ENCODE peak calls at places on chromosomes 16 and 17, in eight cellular contexts. Y is adrenal gland; L is MCF 10A; Z is activated CD8-positive, alpha-beta T cell treated with anti-CD3 and anti-CD28 coated beads for 36 hours; R is natural killer cell; J is fibroblast of lung; U is upper lobe of right lung; C is GM13976. H is an unnamed sample.

GRCh38 chr17:50214986-50215730 is 13.7 kb upstream of the COL1A1 start:
- DNase-seq in Y (no peak), L (no peak), Z (no peak), R (no peak), J (no peak), U (no peak), C (no peak), H (no peak)

GRCh38 chr17:45345554-45346254 is 28.9 kb upstream of the MAP3K14 start:
- DNase-seq in Y (peak; percentile 42), L (no peak), Z (no peak), R (no peak), J (peak; percentile 98), U (no peak), C (no peak), H (no peak)

GRCh38 chr16:27169511-27170071 is 33.7 kb upstream of the KDM8 start:
- DNase-seq in Y (no peak), L (peak; percentile 23), Z (peak; percentile 90), R (peak; percentile 40), J (peak; percentile 69), U (no peak), C (no peak), H (no peak)

GRCh38 chr17:32305049-32305448 is 36.9 kb downstream of the C17orf75 start:
- DNase-seq in Y (no peak), L (no peak), Z (no peak), R (no peak), J (no peak), U (no peak), C (no peak), H (no peak)

GRCh38 chr17:28347261-28347891 is 10.0 kb downstream of the POLDIP2 start:
- DNase-seq in Y (peak; percentile 60), L (peak; percentile 91), Z (no peak), R (no peak), J (peak; percentile 85), U (peak; percentile 60), C (no peak), H (peak; percentile 5)

GRCh38 chr17:81711814-81712467 is at the start of gene SLC25A10:
- DNase-seq in Y (peak; percentile 94), L (peak; percentile 85), Z (peak; percentile 88), R (peak; percentile 76), J (peak; percentile 68), U (peak; percentile 93), C (peak; percentile 94), H (peak; percentile 68)

GRCh38 chr17:43986225-43986981 is 18.0 kb upstream of the NAGS start:
- DNase-seq in Y (no peak), L (no peak), Z (no peak), R (no peak), J (no peak), U (no peak), C (no peak), H (no peak)

GRCh38 chr17:82745524-82745923 is 6.3 kb upstream of the TBCD start:
- DNase-seq in Y (no peak), L (no peak), Z (no peak), R (no peak), J (no peak), U (no peak), C (no peak), H (no peak)

GRCh38 chr16:29231231-29231630 is 175.3 kb downstream of the NPIPB11 start:
- DNase-seq in Y (no peak), L (no peak), Z (no peak), R (no peak), J (peak; percentile 18), U (peak; percentile 51), C (no peak), H (no peak)

GRCh38 chr16:66399930-66400329 is 27.2 kb upstream of the BEAN1 start:
- DNase-seq in Y (no peak), L (no peak), Z (no peak), R (no peak), J (no peak), U (no peak), C (no peak), H (no peak)

GRCh38 chr17:9948967-9949366 is 43.9 kb upstream of the RCVRN start:
- DNase-seq in Y (no peak), L (no peak), Z (no peak), R (no peak), J (no peak), U (no peak), C (no peak), H (no peak)

GRCh38 chr16:78210305-78210704 is 110.9 kb downstream of the WWOX start:
- DNase-seq in Y (no peak), L (peak; percentile 66), Z (no peak), R (no peak), J (peak; percentile 46), U (no peak), C (no peak), H (no peak)

GRCh38 chr17:61005358-61005757 is 327.7 kb downstream of the BCAS3 start:
- DNase-seq in Y (no peak), L (no peak), Z (no peak), R (no peak), J (peak; percentile 60), U (no peak), C (no peak), H (no peak)

GRCh38 chr17:40331743-40332641 is 23.0 kb downstream of the RARA start:
- DNase-seq in Y (peak; percentile 94), L (peak; percentile 89), Z (peak; percentile 59), R (no peak), J (peak; percentile 82), U (peak; percentile 92), C (no peak), H (no peak)

GRCh38 chr17:39229274-39229913 is 3.6 kb upstream of the STAC2 start:
- DNase-seq in Y (no peak), L (peak; percentile 77), Z (no peak), R (no peak), J (no peak), U (no peak), C (no peak), H (no peak)

GRCh38 chr16:4859900-4860255 is 12.6 kb downstream of the UBN1 start:
- DNase-seq in Y (peak; percentile 45), L (no peak), Z (no peak), R (no peak), J (no peak), U (no peak), C (no peak), H (no peak)

GRCh38 chr17:142102-142661 is 4.8 kb downstream of the SCGB1C2 start:
- DNase-seq in Y (peak; percentile 25), L (peak; percentile 16), Z (peak; percentile 54), R (no peak), J (no peak), U (peak; percentile 59), C (no peak), H (peak; percentile 22)

GRCh38 chr16:13453325-13453724 is 466.6 kb upstream of the ERCC4 start:
- DNase-seq in Y (no peak), L (peak; percentile 82), Z (no peak), R (no peak), J (no peak), U (no peak), C (no peak), H (no peak)

GRCh38 chr17:27376637-27377547 is 79.4 kb upstream of the KSR1 start:
- DNase-seq in Y (peak; percentile 50), L (peak; percentile 77), Z (no peak), R (no peak), J (peak; percentile 58), U (no peak), C (no peak), H (no peak)

GRCh38 chr17:54902017-54902416 is 1.4 kb downstream of the TOM1L1 start:
- DNase-seq in Y (no peak), L (no peak), Z (no peak), R (no peak), J (no peak), U (no peak), C (no peak), H (no peak)

GRCh38 chr17:54899201-54899600 is 1.5 kb upstream of the TOM1L1 start:
- DNase-seq in Y (no peak), L (no peak), Z (no peak), R (no peak), J (no peak), U (no peak), C (no peak), H (no peak)

GRCh38 chr17:54901230-54901847 is 687 bp downstream of the TOM1L1 start:
- DNase-seq in Y (no peak), L (peak; percentile 96), Z (no peak), R (no peak), J (peak; percentile 68), U (no peak), C (no peak), H (no peak)

GRCh38 chr17:54899721-54900456 is 763 bp upstream of the TOM1L1 start:
- DNase-seq in Y (no peak), L (no peak), Z (no peak), R (no peak), J (no peak), U (no peak), C (no peak), H (no peak)

GRCh38 chr17:54900457-54901229 is at the start of gene TOM1L1:
- DNase-seq in Y (peak; percentile 79), L (peak; percentile 87), Z (peak; percentile 30), R (no peak), J (peak; percentile 53), U (peak; percentile 93), C (peak; percentile 50), H (no peak)
- TF ChIP-seq CTCF in Y (no peak), L (peak; percentile 6), Z (no peak), R (no peak), J (peak; percentile 3), U (no peak), C (no peak), H (no peak)

GRCh38 chr17:33779399-33779697 is 475.7 kb upstream of the CCL2 start:
- DNase-seq in Y (no peak), L (no peak), Z (no peak), R (no peak), J (no peak), U (no peak), C (no peak), H (no peak)
- TF ChIP-seq CTCF in Y (no peak), L (no peak), Z (peak; percentile 28), R (peak; percentile 50), J (no peak), U (no peak), C (no peak), H (peak; percentile 74)

DNA sequence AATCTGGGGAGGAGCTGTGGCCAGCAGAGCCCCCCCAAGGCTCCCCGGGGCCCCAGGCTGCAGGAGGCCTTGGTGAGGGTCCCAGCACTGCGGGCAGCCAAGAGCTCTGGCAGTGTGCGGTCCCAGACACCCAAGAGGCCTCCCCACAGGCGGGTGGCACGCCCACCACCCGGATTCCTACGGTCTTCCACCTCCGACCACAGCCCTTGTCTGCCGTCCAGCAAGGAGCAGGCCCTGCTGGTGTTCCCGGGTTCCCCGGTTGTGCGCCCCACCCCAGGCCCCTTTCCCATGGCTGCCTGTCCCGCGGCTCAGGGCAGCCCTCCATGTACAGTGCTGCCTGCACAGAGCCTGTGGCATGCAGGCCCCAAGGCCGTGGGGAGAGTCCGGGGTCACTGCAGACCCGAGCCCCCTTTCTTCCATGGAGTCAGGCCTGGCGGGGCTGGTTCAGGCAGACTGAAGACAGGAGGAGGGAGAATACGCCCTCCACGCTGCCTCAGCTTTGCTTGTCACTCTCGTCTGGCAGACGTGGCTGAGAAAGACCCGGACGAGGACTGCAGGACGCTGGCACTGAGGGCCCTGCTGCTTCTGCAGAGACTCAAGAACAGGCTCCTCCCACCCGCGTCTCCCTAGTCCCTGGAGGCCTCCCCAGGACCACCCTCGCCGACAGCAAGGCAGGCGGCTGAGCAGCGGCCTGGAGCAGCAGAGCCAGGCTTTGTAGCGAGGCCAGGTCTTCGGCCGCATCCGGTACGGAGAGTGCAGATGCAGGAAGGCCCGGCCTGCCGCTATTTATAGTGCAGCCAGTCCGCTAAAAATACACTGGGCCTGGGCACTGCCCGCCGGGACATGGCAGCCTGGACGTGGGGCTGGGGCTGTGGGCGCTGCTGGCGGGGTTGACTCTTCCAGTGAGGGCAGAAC is 16.4 kb downstream of the TELO2 start:
- DNase-seq in Y (peak; percentile 30), L (no peak), Z (no peak), R (no peak), J (no peak), U (no peak), C (no peak), H (no peak)
- TF ChIP-seq CTCF in Y (no peak), L (no peak), Z (no peak), R (no peak), J (no peak), U (no peak), C (no peak), H (no peak)

GRCh38 chr16:18969050-18969854 is 14.5 kb upstream of the TMC7 start:
- DNase-seq in Y (peak; percentile 85), L (peak; percentile 81), Z (peak; percentile 87), R (peak; percentile 76), J (peak; percentile 71), U (peak; percentile 90), C (peak; percentile 86), H (peak; percentile 59)
- TF ChIP-seq CTCF in Y (peak; percentile 83), L (peak; percentile 82), Z (peak; percentile 96), R (peak; percentile 96), J (peak; percentile 88), U (peak; percentile 95), C (peak; percentile 93), H (peak; percentile 97)

H was measured in CD14-positive monocyte.